ENCODE peak calls at places on chromosomes 7 and 10, in four cellular contexts. One of them, this sample, is unnamed.

GRCh38 chr10:124728071-124728829 is 15.9 kb downstream of the FAM53B start:
- DNase-seq in A673: no peak
- DNase-seq in mammary epithelial cell: no peak
- DNase-seq in transverse colon: peak; percentile 39
- DNase-seq in this sample: peak; percentile 83

GRCh38 chr7:2001601-2002442 is 230.9 kb downstream of the MAD1L1 start:
- DNase-seq in transverse colon: no peak
- DNase-seq in mammary epithelial cell: peak; percentile 9
- DNase-seq in A673: no peak
- DNase-seq in this sample: no peak

GRCh38 chr10:103731609-103732270 is 123.6 kb downstream of the SH3PXD2A start:
- DNase-seq in A673: no peak
- DNase-seq in transverse colon: no peak
- DNase-seq in mammary epithelial cell: no peak
- DNase-seq in this sample: no peak

GRCh38 chr10:61021926-61022325 is 77.9 kb upstream of the RHOBTB1 start:
- DNase-seq in transverse colon: no peak
- DNase-seq in mammary epithelial cell: no peak
- DNase-seq in A673: no peak
- DNase-seq in this sample: no peak

GRCh38 chr10:110901954-110902819 is 16.8 kb downstream of the BBIP1 start:
- DNase-seq in transverse colon: no peak
- DNase-seq in mammary epithelial cell: peak; percentile 85
- DNase-seq in A673: no peak
- DNase-seq in this sample: peak; percentile 23

GRCh38 chr10:91698258-91698657 is 65.4 kb upstream of the PPP1R3C start:
- DNase-seq in transverse colon: no peak
- DNase-seq in A673: no peak
- DNase-seq in mammary epithelial cell: no peak
- DNase-seq in this sample: no peak

GRCh38 chr7:82164813-82165212 is 278.8 kb downstream of the CACNA2D1 start:
- DNase-seq in A673: peak; percentile 71
- DNase-seq in transverse colon: no peak
- DNase-seq in mammary epithelial cell: peak; percentile 6
- DNase-seq in this sample: peak; percentile 86

GRCh38 chr7:85682819-85683218 is 496.0 kb upstream of the SEMA3D start:
- DNase-seq in A673: peak; percentile 24
- DNase-seq in transverse colon: no peak
- DNase-seq in mammary epithelial cell: peak; percentile 40
- DNase-seq in this sample: no peak

GRCh38 chr10:27223964-27224363 is 16.6 kb downstream of the ACBD5 start:
- DNase-seq in mammary epithelial cell: peak; percentile 5
- DNase-seq in A673: peak; percentile 41
- DNase-seq in transverse colon: peak; percentile 36
- DNase-seq in this sample: peak; percentile 37

DNA sequence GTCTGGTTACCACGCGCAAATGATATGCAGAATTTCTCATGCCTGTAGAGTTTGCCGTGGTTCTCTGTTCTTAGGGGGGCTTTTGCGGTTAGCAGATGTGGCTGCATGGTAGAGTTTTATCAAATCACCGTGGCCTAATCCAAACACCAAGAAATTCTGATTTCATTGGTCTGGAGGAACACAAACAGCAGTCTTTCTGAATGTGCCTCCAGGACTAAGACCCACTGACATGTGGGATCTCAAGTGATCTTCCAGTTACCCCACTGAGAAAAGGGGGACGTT is 62.6 kb downstream of the JCAD start:
- DNase-seq in mammary epithelial cell: no peak
- DNase-seq in A673: no peak
- DNase-seq in transverse colon: no peak
- DNase-seq in this sample: no peak
- H3K36me3 ChIP-seq in mammary epithelial cell: no peaks in the 10 kb centered on the region
- H3K36me3 ChIP-seq in A673: no peaks in the 10 kb centered on the region
- H3K36me3 ChIP-seq in transverse colon: no peaks in the 10 kb centered on the region
- H3K36me3 ChIP-seq in this sample: no peaks in the 10 kb centered on the region

DNA sequence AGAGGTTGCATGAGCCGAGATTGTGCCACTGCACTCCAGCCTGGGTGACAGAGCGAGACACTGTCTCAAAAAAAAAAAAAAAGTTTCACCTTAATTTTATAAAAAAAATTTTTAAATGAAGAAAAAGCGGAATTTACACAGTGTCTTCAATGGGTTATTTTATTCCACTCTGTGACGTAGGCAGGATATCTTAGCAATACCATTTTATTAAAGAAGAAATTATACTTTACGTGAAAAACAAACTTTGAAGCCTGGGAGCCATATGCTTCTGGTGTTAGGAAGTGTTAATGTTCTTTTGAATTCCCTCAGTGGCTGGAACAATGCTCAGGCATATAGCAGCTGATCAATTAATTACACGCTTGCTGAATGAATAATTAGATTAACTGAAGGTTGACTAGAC is 77.7 kb downstream of the CLEC2L start:
- DNase-seq in A673: no peak
- DNase-seq in mammary epithelial cell: no peak
- DNase-seq in transverse colon: no peak
- DNase-seq in this sample: no peak
- H3K36me3 ChIP-seq in A673: peaks cover 10% of the 10 kb centered on the region
- H3K36me3 ChIP-seq in mammary epithelial cell: peaks cover 22% of the 10 kb centered on the region
- H3K36me3 ChIP-seq in transverse colon: peaks cover 39% of the 10 kb centered on the region
- H3K36me3 ChIP-seq in this sample: no peaks in the 10 kb centered on the region

GRCh38 chr10:123045961-123046731 is 37.3 kb downstream of the ACADSB start:
- DNase-seq in mammary epithelial cell: no peak
- DNase-seq in transverse colon: no peak
- DNase-seq in A673: no peak
- DNase-seq in this sample: no peak
- H3K36me3 ChIP-seq in mammary epithelial cell: no peaks in the 10 kb centered on the region
- H3K36me3 ChIP-seq in transverse colon: peaks cover 8% of the 10 kb centered on the region
- H3K36me3 ChIP-seq in A673: no peaks in the 10 kb centered on the region
- H3K36me3 ChIP-seq in this sample: no peaks in the 10 kb centered on the region

DNA sequence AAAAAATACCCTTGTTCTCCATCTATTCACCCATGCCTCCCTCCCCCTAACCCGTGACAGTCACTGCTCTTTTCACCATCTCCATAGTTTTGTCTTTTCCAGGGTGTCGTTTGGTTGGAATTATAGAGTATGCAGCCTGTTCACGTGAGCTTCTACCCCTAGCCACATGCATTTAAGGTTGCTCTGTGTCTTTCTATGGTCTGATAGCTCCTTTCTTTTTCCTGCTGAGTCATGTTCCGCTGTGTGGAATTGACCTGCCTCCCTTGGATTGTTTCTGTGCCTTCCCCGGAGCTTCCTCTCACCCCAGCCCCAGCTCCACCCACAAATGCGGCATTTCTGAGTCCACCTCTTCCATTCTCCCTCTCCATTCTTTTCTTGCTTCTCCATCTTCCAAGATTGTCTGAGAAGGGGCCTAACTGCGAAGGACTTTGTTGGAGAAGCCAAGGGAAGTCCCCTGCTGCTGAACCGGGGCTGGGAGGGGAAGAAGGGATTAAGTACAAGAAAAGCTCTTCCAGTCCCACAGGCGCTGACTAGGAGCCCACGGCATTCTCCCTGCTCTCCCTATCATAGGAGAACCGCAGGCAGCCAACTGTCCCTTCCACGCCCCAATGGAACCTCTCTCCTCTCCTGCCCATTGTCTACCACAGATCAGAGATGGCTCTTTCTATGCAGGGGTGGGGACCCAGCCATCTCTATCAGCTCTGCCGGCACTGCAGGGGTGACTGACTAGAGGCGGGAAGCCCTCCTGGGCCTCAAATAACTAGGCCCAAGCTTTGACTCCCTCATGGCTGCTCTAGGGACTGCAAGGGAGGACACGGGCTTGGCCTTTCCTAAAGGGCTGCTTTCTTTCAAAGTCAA is 87.5 kb upstream of the ANLN start:
- DNase-seq in A673: peak; percentile 94
- DNase-seq in mammary epithelial cell: no peak
- DNase-seq in transverse colon: no peak
- DNase-seq in this sample: peak; percentile 61
- H3K36me3 ChIP-seq in A673: no peaks in the 10 kb centered on the region
- H3K36me3 ChIP-seq in mammary epithelial cell: no peaks in the 10 kb centered on the region
- H3K36me3 ChIP-seq in transverse colon: no peaks in the 10 kb centered on the region
- H3K36me3 ChIP-seq in this sample: no peaks in the 10 kb centered on the region